ENCODE peak calls at places on chromosomes 4 and X, in nine cellular contexts. J is activated B cell treated with CpG ODN at 0.5 μM for 24 hours; V is GM13977; K is WTC11; Z is CD8-positive, alpha-beta memory T cell; I is progenitor cell of endocrine pancreas; E is HTR-8/SVneo; Y is effector CD4-positive, alpha-beta T cell; M is activated gamma-delta T cell treated with Interleukin-2 at 50 U/mL for 16 hours. G is an unnamed sample.

GRCh38 chrX:149074429-149074828 is 430.7 kb downstream of the IDS start:
- DNase-seq in K (no peak), Y (no peak), I (no peak), J (no peak), E (no peak), Z (no peak), M (no peak), V (no peak), G (no peak)

GRCh38 chrX:68163446-68163845 is 269.8 kb downstream of the OPHN1 start:
- DNase-seq in K (no peak), V (no peak), I (no peak), Y (no peak), Z (no peak), J (no peak), E (no peak), M (no peak), G (no peak)

GRCh38 chrX:2449135-2449886 is 51.5 kb downstream of the DHRSX start:
- DNase-seq in Y (no peak), Z (no peak), K (no peak), E (no peak), I (no peak), V (no peak), J (no peak), M (no peak), G (no peak)

GRCh38 chr4:17236686-17237085 is 275.2 kb downstream of the QDPR start:
- DNase-seq in M (no peak), J (no peak), V (no peak), Z (no peak), I (no peak), E (no peak), K (no peak), Y (no peak), G (no peak)

GRCh38 chr4:26822546-26822945 is 38.1 kb upstream of the STIM2 start:
- DNase-seq in J (no peak), K (no peak), V (peak), Y (no peak), Z (no peak), I (no peak), M (no peak), E (no peak), G (no peak)

GRCh38 chrX:110204986-110205385 is 112.9 kb downstream of the AMMECR1 start:
- DNase-seq in V (no peak), K (no peak), I (no peak), E (no peak), J (no peak), Y (no peak), M (no peak), Z (no peak), G (no peak)

GRCh38 chr4:153345011-153345981 is 808 bp downstream of the MND1 start:
- DNase-seq in Z (peak), E (peak), K (peak), I (no peak), M (peak), Y (peak), J (peak), V (peak), G (peak)

GRCh38 chr4:59518005-59518823 is 1681.9 kb upstream of the ADGRL3 start:
- DNase-seq in Y (no peak), K (peak), M (no peak), I (no peak), E (no peak), J (no peak), V (no peak), Z (no peak), G (peak)

GRCh38 chr4:141340458-141340857 is 119.8 kb downstream of the ZNF330 start:
- DNase-seq in J (no peak), V (no peak), M (no peak), I (no peak), Y (no peak), Z (no peak), K (no peak), E (no peak), G (no peak)

GRCh38 chrX:65582450-65583082 is 48.0 kb upstream of the LAS1L start:
- DNase-seq in J (no peak), V (no peak), Z (no peak), I (no peak), M (no peak), E (no peak), Y (no peak), K (no peak), G (no peak)

GRCh38 chr4:15906024-15906443 is 32.5 kb downstream of the FGFBP1 start:
- DNase-seq in Z (no peak), E (no peak), Y (no peak), M (no peak), I (no peak), V (no peak), J (no peak), K (peak), G (no peak)

G was measured in posterior cingulate gyrus.